ENCODE peak calls at places on chromosomes 13 and 19, in eight cellular contexts. S is heart right ventricle; Z is sigmoid colon; W is CD8-positive, alpha-beta T cell; L is fibroblast of lung; A is AG04450; P is astrocyte of the cerebellum; N is vagina. U is an unnamed sample.

GRCh38 chr13:84399320-84400085 is 517.2 kb upstream of the SLITRK1 start:
- DNase-seq in S (no peak), Z (no peak), W (no peak), L (no peak), A (no peak), P (no peak), N (no peak), U (no peak)

GRCh38 chr13:112132619-112133018 is 65.7 kb downstream of the SOX1 start:
- DNase-seq in S (no peak), Z (no peak), W (no peak), L (no peak), A (no peak), P (no peak), N (no peak), U (no peak)

GRCh38 chr19:41564515-41565383 is 11.2 kb upstream of the CEACAM21 start:
- DNase-seq in S (peak; percentile 17), Z (no peak), W (no peak), L (no peak), A (no peak), P (no peak), N (no peak), U (no peak)

GRCh38 chr19:34096020-34096915 is 76.0 kb upstream of the LSM14A start:
- DNase-seq in S (peak; percentile 16), Z (no peak), W (no peak), L (peak; percentile 65), A (peak; percentile 11), P (peak; percentile 26), N (no peak), U (no peak)

GRCh38 chr13:106415427-106415826 is 120.0 kb downstream of the EFNB2 start:
- DNase-seq in S (no peak), Z (no peak), W (no peak), L (no peak), A (no peak), P (no peak), N (no peak), U (peak; percentile 37)

GRCh38 chr19:3868770-3869456 is at the start of gene ZFR2:
- DNase-seq in S (no peak), Z (no peak), W (peak; percentile 39), L (no peak), A (no peak), P (no peak), N (no peak), U (no peak)

GRCh38 chr13:53112522-53112921 is 83.9 kb downstream of the OLFM4 start:
- DNase-seq in S (no peak), Z (no peak), W (no peak), L (no peak), A (no peak), P (no peak), N (no peak), U (no peak)

GRCh38 chr13:95588721-95589120 is 36.2 kb downstream of the CLDN10 start:
- DNase-seq in S (no peak), Z (no peak), W (no peak), L (no peak), A (no peak), P (no peak), N (no peak), U (peak; percentile 13)

GRCh38 chr13:90122531-90122930 is 1225.0 kb upstream of the MIR17HG start:
- DNase-seq in S (no peak), Z (no peak), W (no peak), L (no peak), A (no peak), P (no peak), N (no peak), U (no peak)

GRCh38 chr19:38015216-38015615 is 108.2 kb downstream of the SIPA1L3 start:
- DNase-seq in S (no peak), Z (no peak), W (no peak), L (no peak), A (no peak), P (no peak), N (no peak), U (no peak)

GRCh38 chr13:26254583-26255102 is 714 bp downstream of the CDK8 start:
- DNase-seq in S (peak; percentile 44), Z (peak; percentile 76), W (peak; percentile 76), L (peak; percentile 33), A (no peak), P (no peak), N (no peak), U (no peak)

GRCh38 chr19:33472696-33473624 is 48.6 kb downstream of the PEPD start:
- DNase-seq in S (no peak), Z (no peak), W (no peak), L (peak; percentile 78), A (peak; percentile 72), P (peak; percentile 95), N (no peak), U (peak; percentile 96)

GRCh38 chr13:73450583-73450982 is 391.8 kb downstream of the KLF5 start:
- DNase-seq in S (no peak), Z (no peak), W (no peak), L (no peak), A (no peak), P (peak; percentile 60), N (no peak), U (no peak)

GRCh38 chr19:41499899-41500298 is 56.9 kb downstream of the ERICH4 start:
- DNase-seq in S (no peak), Z (no peak), W (no peak), L (no peak), A (no peak), P (no peak), N (no peak), U (no peak)

GRCh38 chr13:53191091-53191490 is 162.5 kb downstream of the OLFM4 start:
- DNase-seq in S (no peak), Z (no peak), W (no peak), L (no peak), A (no peak), P (no peak), N (no peak), U (no peak)

GRCh38 chr13:99976502-99977115 is 5.0 kb upstream of the ZIC2 start:
- DNase-seq in S (no peak), Z (no peak), W (no peak), L (no peak), A (no peak), P (no peak), N (no peak), U (no peak)

GRCh38 chr19:49331616-49332055 is 3.6 kb upstream of the CD37 start:
- DNase-seq in S (no peak), Z (no peak), W (peak; percentile 69), L (peak; percentile 50), A (no peak), P (peak; percentile 4), N (no peak), U (no peak)

DNA sequence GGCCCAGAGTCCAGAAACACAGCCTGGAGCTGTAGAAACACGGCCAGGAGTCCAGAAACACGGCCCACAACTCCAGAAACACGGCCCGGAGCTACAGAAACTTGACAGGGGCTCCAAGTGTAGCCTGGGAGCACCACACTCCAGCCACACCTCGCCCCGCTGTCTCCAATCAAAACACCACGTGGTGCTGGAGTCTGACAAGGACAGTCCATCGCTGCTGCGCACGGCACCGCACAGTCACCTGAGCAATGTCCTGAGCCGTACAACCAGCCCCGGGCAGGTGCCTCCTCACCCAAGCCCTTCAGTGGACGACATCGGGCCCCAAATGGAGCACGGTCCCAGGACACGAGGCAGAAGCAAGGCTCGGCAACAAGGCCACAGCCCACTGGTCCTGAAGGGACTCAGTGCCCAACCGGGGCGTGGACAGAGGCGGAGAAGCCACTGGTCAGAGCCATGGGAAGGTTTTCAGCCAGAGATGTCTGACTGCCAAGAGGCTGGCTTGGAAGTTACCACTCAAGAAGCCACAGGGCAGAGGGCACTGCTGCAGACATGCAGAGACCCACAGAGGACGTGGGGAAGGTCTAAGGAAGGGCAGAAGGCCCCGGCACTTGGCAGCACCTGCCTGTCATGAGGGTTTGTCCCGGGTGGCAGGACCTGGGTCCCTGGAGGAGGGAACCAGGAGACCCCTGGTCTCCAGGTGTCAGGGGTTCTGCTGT is 19.7 kb upstream of the PLPP2 start:
- DNase-seq in S (peak; percentile 5), Z (no peak), W (no peak), L (no peak), A (no peak), P (no peak), N (no peak), U (no peak)
- H3K4me3 ChIP-seq in S (peak overlapping the region; percentile 52), Z (peak overlapping the region; percentile 24), W (no peak overlapping the region), L (no peak overlapping the region), A (peak overlapping the region; percentile 45), P (no peak overlapping the region), N (peak overlapping the region; percentile 28), U (no peak overlapping the region)

GRCh38 chr19:17861542-17862402 is 2.1 kb downstream of the RPL18A start:
- DNase-seq in S (no peak), Z (no peak), W (no peak), L (no peak), A (no peak), P (no peak), N (no peak), U (no peak)
- H3K4me3 ChIP-seq in S (no peak overlapping the region), Z (no peak overlapping the region), W (no peak overlapping the region), L (peak overlapping the region; percentile 100), A (peak overlapping the region; percentile 94), P (peak overlapping the region; percentile 62), N (peak overlapping the region; percentile 77), U (peak overlapping the region; percentile 95)

DNA sequence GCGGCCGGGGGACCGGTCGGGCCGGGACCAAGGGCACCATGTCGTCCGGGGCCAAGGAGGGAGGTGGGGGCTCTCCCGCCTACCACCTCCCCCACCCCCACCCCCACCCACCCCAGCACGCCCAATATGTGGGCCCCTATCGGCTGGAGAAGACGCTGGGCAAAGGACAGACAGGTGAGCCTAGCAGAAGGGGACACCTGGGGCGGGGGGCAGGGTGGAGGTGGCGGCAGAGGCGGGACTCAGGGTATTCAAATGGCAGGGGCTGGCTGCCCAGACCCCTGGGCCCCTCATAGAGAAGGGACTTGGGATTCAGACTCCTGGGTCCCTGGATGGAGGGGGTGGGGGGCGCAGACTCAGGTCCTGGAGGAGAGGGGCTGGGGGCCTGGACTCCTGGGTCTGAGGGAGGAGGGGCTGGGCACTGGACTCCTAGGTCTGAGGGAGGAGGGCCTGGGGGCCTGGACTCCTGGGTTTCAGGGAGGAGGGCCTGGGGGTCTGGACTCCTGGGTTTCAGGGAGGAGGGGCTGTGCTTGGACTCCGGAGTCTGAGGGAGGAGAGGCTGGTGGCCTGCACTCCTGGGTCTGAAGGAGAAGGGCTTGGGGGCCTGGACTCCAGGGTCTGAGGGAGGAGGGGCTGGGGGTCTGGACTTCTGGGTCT is 735 bp downstream of the BRSK1 start:
- DNase-seq in S (no peak), Z (no peak), W (no peak), L (no peak), A (no peak), P (no peak), N (no peak), U (no peak)
- H3K4me3 ChIP-seq in S (peak overlapping the region; percentile 56), Z (peak overlapping the region; percentile 75), W (no peak overlapping the region), L (peak overlapping the region; percentile 47), A (peak overlapping the region; percentile 61), P (peak overlapping the region; percentile 43), N (peak overlapping the region; percentile 68), U (peak overlapping the region; percentile 47)

DNA sequence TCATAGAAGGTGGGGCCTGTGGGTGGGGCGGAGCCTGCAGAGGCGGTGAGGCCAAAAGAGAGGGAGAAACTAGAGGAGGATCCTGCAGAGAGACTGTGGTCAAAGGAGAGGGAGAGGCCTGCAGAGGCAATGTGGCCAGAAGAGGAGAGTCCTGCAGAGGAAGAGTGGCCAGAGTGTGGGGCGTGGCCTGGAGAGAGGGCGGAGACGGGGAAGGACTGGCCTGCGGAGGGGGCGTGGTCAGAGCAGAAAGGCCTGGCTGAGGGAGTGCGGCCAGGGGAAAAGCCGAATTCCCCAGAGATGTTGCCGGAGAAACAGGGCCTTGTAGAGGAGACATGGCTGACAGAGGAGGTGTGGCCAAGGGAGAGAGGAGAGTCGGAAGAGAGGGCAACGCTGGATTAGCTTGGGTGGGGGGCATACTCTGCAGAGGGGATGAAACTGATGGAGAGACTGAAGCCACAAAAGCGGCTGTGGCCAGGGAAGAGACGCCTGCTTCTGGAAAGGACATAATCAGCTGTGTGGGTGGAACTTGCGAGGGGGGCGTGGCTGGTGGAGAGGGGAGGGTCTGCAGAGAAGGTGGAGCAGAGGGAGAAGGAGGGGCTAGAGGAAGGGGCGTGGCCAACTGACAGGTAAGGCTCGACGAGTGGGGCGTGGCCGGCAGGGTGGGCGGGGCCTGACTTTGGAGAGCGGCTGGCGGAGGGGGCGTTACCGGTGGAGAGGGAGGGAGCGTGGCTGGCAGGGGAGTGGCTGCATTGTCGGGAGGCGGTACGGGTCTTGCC is 2.5 kb downstream of the PRR36 start:
- DNase-seq in S (peak; percentile 88), Z (peak; percentile 86), W (peak; percentile 94), L (peak; percentile 92), A (peak; percentile 70), P (peak; percentile 72), N (no peak), U (peak; percentile 65)
- H3K4me3 ChIP-seq in S (peak overlapping the region; percentile 41), Z (peak overlapping the region; percentile 7), W (peak overlapping the region; percentile 14), L (peak overlapping the region; percentile 53), A (peak overlapping the region; percentile 51), P (peak overlapping the region; percentile 18), N (no peak overlapping the region), U (peak overlapping the region; percentile 29)

U was measured in AG09309.